ENCODE peak calls at places on chromosomes 11 and 22, in ten cellular contexts. One of them, this sample, is unnamed.

GRCh38 chr11:91081440-91082088 is 858.7 kb upstream of the CHORDC1 start:
- DNase-seq in GM12865: no peak
- DNase-seq in sigmoid colon: peak; percentile 77
- DNase-seq in left lung: no peak
- DNase-seq in lower leg skin: no peak
- DNase-seq in heart right ventricle: peak; percentile 35
- DNase-seq in choroid plexus epithelial cell: peak; percentile 70
- DNase-seq in omental fat pad: no peak
- DNase-seq in activated CD8-positive, alpha-beta T cell treated with anti-CD3 and anti-CD28 coated beads for 36 hours: no peak
- DNase-seq in HCT116: no peak
- DNase-seq in this sample: no peak

GRCh38 chr11:95711162-95711944 is 78.2 kb downstream of the FAM76B start:
- DNase-seq in GM12865: peak; percentile 38
- DNase-seq in sigmoid colon: peak; percentile 78
- DNase-seq in left lung: no peak
- DNase-seq in lower leg skin: no peak
- DNase-seq in heart right ventricle: peak; percentile 19
- DNase-seq in choroid plexus epithelial cell: peak; percentile 80
- DNase-seq in omental fat pad: no peak
- DNase-seq in activated CD8-positive, alpha-beta T cell treated with anti-CD3 and anti-CD28 coated beads for 36 hours: peak; percentile 35
- DNase-seq in HCT116: no peak
- DNase-seq in this sample: no peak

GRCh38 chr11:113477321-113477720 is 2.1 kb upstream of the DRD2 start:
- DNase-seq in GM12865: peak; percentile 7
- DNase-seq in sigmoid colon: no peak
- DNase-seq in left lung: no peak
- DNase-seq in lower leg skin: no peak
- DNase-seq in heart right ventricle: no peak
- DNase-seq in choroid plexus epithelial cell: peak; percentile 4
- DNase-seq in omental fat pad: no peak
- DNase-seq in activated CD8-positive, alpha-beta T cell treated with anti-CD3 and anti-CD28 coated beads for 36 hours: no peak
- DNase-seq in HCT116: no peak
- DNase-seq in this sample: no peak

GRCh38 chr11:9169595-9170295 is 78.3 kb upstream of the SCUBE2 start:
- DNase-seq in GM12865: peak; percentile 11
- DNase-seq in sigmoid colon: no peak
- DNase-seq in left lung: no peak
- DNase-seq in lower leg skin: no peak
- DNase-seq in heart right ventricle: no peak
- DNase-seq in choroid plexus epithelial cell: no peak
- DNase-seq in omental fat pad: no peak
- DNase-seq in activated CD8-positive, alpha-beta T cell treated with anti-CD3 and anti-CD28 coated beads for 36 hours: no peak
- DNase-seq in HCT116: no peak
- DNase-seq in this sample: no peak

GRCh38 chr11:121105063-121105480 is 4.0 kb downstream of the TECTA start:
- DNase-seq in GM12865: no peak
- DNase-seq in sigmoid colon: peak; percentile 85
- DNase-seq in left lung: no peak
- DNase-seq in lower leg skin: no peak
- DNase-seq in heart right ventricle: peak; percentile 50
- DNase-seq in choroid plexus epithelial cell: no peak
- DNase-seq in omental fat pad: no peak
- DNase-seq in activated CD8-positive, alpha-beta T cell treated with anti-CD3 and anti-CD28 coated beads for 36 hours: no peak
- DNase-seq in HCT116: no peak
- DNase-seq in this sample: no peak

GRCh38 chr11:16111690-16112089 is 244.7 kb downstream of the SOX6 start:
- DNase-seq in GM12865: no peak
- DNase-seq in sigmoid colon: no peak
- DNase-seq in left lung: no peak
- DNase-seq in lower leg skin: no peak
- DNase-seq in heart right ventricle: no peak
- DNase-seq in choroid plexus epithelial cell: no peak
- DNase-seq in omental fat pad: no peak
- DNase-seq in activated CD8-positive, alpha-beta T cell treated with anti-CD3 and anti-CD28 coated beads for 36 hours: no peak
- DNase-seq in HCT116: no peak
- DNase-seq in this sample: no peak

GRCh38 chr22:46536559-46537220 is 730 bp downstream of the CELSR1 start:
- DNase-seq in GM12865: no peak
- DNase-seq in sigmoid colon: no peak
- DNase-seq in left lung: peak; percentile 77
- DNase-seq in lower leg skin: no peak
- DNase-seq in heart right ventricle: no peak
- DNase-seq in choroid plexus epithelial cell: no peak
- DNase-seq in omental fat pad: no peak
- DNase-seq in activated CD8-positive, alpha-beta T cell treated with anti-CD3 and anti-CD28 coated beads for 36 hours: no peak
- DNase-seq in HCT116: no peak
- DNase-seq in this sample: no peak

GRCh38 chr22:38038426-38038825 is 18.8 kb upstream of the PICK1 start:
- DNase-seq in GM12865: no peak
- DNase-seq in sigmoid colon: peak; percentile 67
- DNase-seq in left lung: no peak
- DNase-seq in lower leg skin: no peak
- DNase-seq in heart right ventricle: no peak
- DNase-seq in choroid plexus epithelial cell: no peak
- DNase-seq in omental fat pad: no peak
- DNase-seq in activated CD8-positive, alpha-beta T cell treated with anti-CD3 and anti-CD28 coated beads for 36 hours: no peak
- DNase-seq in HCT116: no peak
- DNase-seq in this sample: no peak

GRCh38 chr11:63840356-63841060 is 1.6 kb downstream of the MARK2 start:
- DNase-seq in GM12865: peak; percentile 46
- DNase-seq in sigmoid colon: no peak
- DNase-seq in left lung: no peak
- DNase-seq in lower leg skin: no peak
- DNase-seq in heart right ventricle: no peak
- DNase-seq in choroid plexus epithelial cell: peak; percentile 25
- DNase-seq in omental fat pad: no peak
- DNase-seq in activated CD8-positive, alpha-beta T cell treated with anti-CD3 and anti-CD28 coated beads for 36 hours: peak; percentile 21
- DNase-seq in HCT116: no peak
- DNase-seq in this sample: no peak

GRCh38 chr11:10588904-10589303 is 20.4 kb upstream of the LYVE1 start:
- DNase-seq in GM12865: no peak
- DNase-seq in sigmoid colon: no peak
- DNase-seq in left lung: no peak
- DNase-seq in lower leg skin: no peak
- DNase-seq in heart right ventricle: no peak
- DNase-seq in choroid plexus epithelial cell: peak; percentile 34
- DNase-seq in omental fat pad: no peak
- DNase-seq in activated CD8-positive, alpha-beta T cell treated with anti-CD3 and anti-CD28 coated beads for 36 hours: no peak
- DNase-seq in HCT116: no peak
- DNase-seq in this sample: no peak

GRCh38 chr11:11966826-11967668 is 41.4 kb downstream of the DKK3 start:
- DNase-seq in GM12865: peak; percentile 75
- DNase-seq in sigmoid colon: peak; percentile 77
- DNase-seq in left lung: peak; percentile 87
- DNase-seq in lower leg skin: peak; percentile 94
- DNase-seq in heart right ventricle: peak; percentile 74
- DNase-seq in choroid plexus epithelial cell: peak; percentile 51
- DNase-seq in omental fat pad: peak; percentile 53
- DNase-seq in activated CD8-positive, alpha-beta T cell treated with anti-CD3 and anti-CD28 coated beads for 36 hours: peak; percentile 87
- DNase-seq in HCT116: peak; percentile 49
- DNase-seq in this sample: peak; percentile 42

GRCh38 chr22:45640291-45640940 is 31.2 kb upstream of the ATXN10 start:
- DNase-seq in GM12865: no peak
- DNase-seq in sigmoid colon: no peak
- DNase-seq in left lung: no peak
- DNase-seq in lower leg skin: peak; percentile 48
- DNase-seq in heart right ventricle: no peak
- DNase-seq in choroid plexus epithelial cell: no peak
- DNase-seq in omental fat pad: no peak
- DNase-seq in activated CD8-positive, alpha-beta T cell treated with anti-CD3 and anti-CD28 coated beads for 36 hours: no peak
- DNase-seq in HCT116: no peak
- DNase-seq in this sample: no peak

GRCh38 chr11:79331251-79331901 is 109.5 kb downstream of the TENM4 start:
- DNase-seq in GM12865: no peak
- DNase-seq in sigmoid colon: no peak
- DNase-seq in left lung: no peak
- DNase-seq in lower leg skin: no peak
- DNase-seq in heart right ventricle: no peak
- DNase-seq in choroid plexus epithelial cell: no peak
- DNase-seq in omental fat pad: no peak
- DNase-seq in activated CD8-positive, alpha-beta T cell treated with anti-CD3 and anti-CD28 coated beads for 36 hours: no peak
- DNase-seq in HCT116: no peak
- DNase-seq in this sample: no peak

GRCh38 chr11:79325851-79326250 is 115.0 kb downstream of the TENM4 start:
- DNase-seq in GM12865: no peak
- DNase-seq in sigmoid colon: no peak
- DNase-seq in left lung: no peak
- DNase-seq in lower leg skin: no peak
- DNase-seq in heart right ventricle: no peak
- DNase-seq in choroid plexus epithelial cell: no peak
- DNase-seq in omental fat pad: no peak
- DNase-seq in activated CD8-positive, alpha-beta T cell treated with anti-CD3 and anti-CD28 coated beads for 36 hours: no peak
- DNase-seq in HCT116: no peak
- DNase-seq in this sample: no peak

GRCh38 chr11:79328402-79328801 is 112.4 kb downstream of the TENM4 start:
- DNase-seq in GM12865: no peak
- DNase-seq in sigmoid colon: no peak
- DNase-seq in left lung: no peak
- DNase-seq in lower leg skin: no peak
- DNase-seq in heart right ventricle: no peak
- DNase-seq in choroid plexus epithelial cell: no peak
- DNase-seq in omental fat pad: no peak
- DNase-seq in activated CD8-positive, alpha-beta T cell treated with anti-CD3 and anti-CD28 coated beads for 36 hours: no peak
- DNase-seq in HCT116: no peak
- DNase-seq in this sample: no peak

GRCh38 chr11:79332017-79332416 is 108.8 kb downstream of the TENM4 start:
- DNase-seq in GM12865: no peak
- DNase-seq in sigmoid colon: no peak
- DNase-seq in left lung: no peak
- DNase-seq in lower leg skin: no peak
- DNase-seq in heart right ventricle: peak; percentile 30
- DNase-seq in choroid plexus epithelial cell: no peak
- DNase-seq in omental fat pad: no peak
- DNase-seq in activated CD8-positive, alpha-beta T cell treated with anti-CD3 and anti-CD28 coated beads for 36 hours: no peak
- DNase-seq in HCT116: no peak
- DNase-seq in this sample: no peak

DNA sequence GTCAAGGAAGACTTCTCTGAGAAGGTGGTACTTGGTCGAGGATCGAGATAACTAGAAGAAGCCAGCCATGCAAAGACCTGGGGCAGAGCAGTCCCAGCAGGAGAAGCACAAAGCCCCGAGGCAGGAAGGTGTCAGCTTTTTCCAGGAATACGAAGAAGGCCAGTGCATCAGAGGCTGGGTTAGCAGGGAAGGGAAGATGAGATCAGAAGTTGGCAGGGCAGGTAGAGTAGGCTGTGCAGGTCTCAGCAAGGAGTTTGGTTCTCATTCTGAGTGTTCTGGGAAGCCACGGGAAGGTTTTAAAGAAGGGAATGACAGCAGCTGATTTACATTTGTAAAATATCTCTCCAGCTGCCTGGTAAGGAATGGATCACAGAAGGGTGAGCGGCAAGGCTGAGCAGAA is 111.3 kb downstream of the TENM4 start:
- DNase-seq in GM12865: no peak
- DNase-seq in sigmoid colon: no peak
- DNase-seq in left lung: no peak
- DNase-seq in lower leg skin: no peak
- DNase-seq in heart right ventricle: no peak
- DNase-seq in choroid plexus epithelial cell: no peak
- DNase-seq in omental fat pad: no peak
- DNase-seq in activated CD8-positive, alpha-beta T cell treated with anti-CD3 and anti-CD28 coated beads for 36 hours: no peak
- DNase-seq in HCT116: no peak
- DNase-seq in this sample: no peak
- TF ChIP-seq CTCF in GM12865: no peak
- TF ChIP-seq CTCF in sigmoid colon: no peak
- TF ChIP-seq CTCF in left lung: no peak
- TF ChIP-seq CTCF in lower leg skin: no peak
- TF ChIP-seq CTCF in heart right ventricle: no peak
- TF ChIP-seq CTCF in choroid plexus epithelial cell: no peak
- TF ChIP-seq CTCF in omental fat pad: no peak
- TF ChIP-seq CTCF in activated CD8-positive, alpha-beta T cell treated with anti-CD3 and anti-CD28 coated beads for 36 hours: no peak
- TF ChIP-seq CTCF in HCT116: no peak
- TF ChIP-seq CTCF in this sample: no peak

DNA sequence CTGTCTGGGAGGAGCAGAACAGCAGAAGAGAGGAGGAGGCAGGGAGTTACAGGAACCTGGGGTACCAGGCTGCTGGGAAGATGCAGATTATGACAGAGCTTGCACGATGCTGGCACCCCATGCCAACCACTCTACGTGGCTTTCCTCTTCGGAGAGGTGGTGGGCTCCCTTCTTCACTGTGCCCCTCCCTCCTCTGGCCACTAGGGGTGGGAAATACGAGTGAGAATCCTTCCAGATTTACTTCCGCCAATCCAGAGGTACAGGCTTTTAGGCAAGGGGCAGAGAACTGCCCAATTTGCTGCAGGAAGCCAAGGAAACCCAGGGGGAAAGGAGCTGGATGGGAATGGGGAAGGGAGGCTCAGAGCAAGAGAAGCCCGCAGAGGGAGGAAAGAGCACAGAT is 12.3 kb downstream of the HYOU1 start:
- DNase-seq in GM12865: no peak
- DNase-seq in sigmoid colon: no peak
- DNase-seq in left lung: no peak
- DNase-seq in lower leg skin: no peak
- DNase-seq in heart right ventricle: no peak
- DNase-seq in choroid plexus epithelial cell: no peak
- DNase-seq in omental fat pad: no peak
- DNase-seq in activated CD8-positive, alpha-beta T cell treated with anti-CD3 and anti-CD28 coated beads for 36 hours: no peak
- DNase-seq in HCT116: no peak
- DNase-seq in this sample: no peak
- TF ChIP-seq CTCF in GM12865: peak; percentile 14
- TF ChIP-seq CTCF in sigmoid colon: no peak
- TF ChIP-seq CTCF in left lung: no peak
- TF ChIP-seq CTCF in lower leg skin: no peak
- TF ChIP-seq CTCF in heart right ventricle: no peak
- TF ChIP-seq CTCF in choroid plexus epithelial cell: peak; percentile 31
- TF ChIP-seq CTCF in omental fat pad: no peak
- TF ChIP-seq CTCF in activated CD8-positive, alpha-beta T cell treated with anti-CD3 and anti-CD28 coated beads for 36 hours: peak; percentile 35
- TF ChIP-seq CTCF in HCT116: no peak
- TF ChIP-seq CTCF in this sample: no peak

GRCh38 chr22:42613869-42614268 is 814 bp downstream of the POLDIP3 start:
- DNase-seq in GM12865: peak; percentile 63
- DNase-seq in sigmoid colon: no peak
- DNase-seq in left lung: peak; percentile 78
- DNase-seq in lower leg skin: peak; percentile 89
- DNase-seq in heart right ventricle: no peak
- DNase-seq in choroid plexus epithelial cell: no peak
- DNase-seq in omental fat pad: no peak
- DNase-seq in activated CD8-positive, alpha-beta T cell treated with anti-CD3 and anti-CD28 coated beads for 36 hours: no peak
- DNase-seq in HCT116: no peak
- DNase-seq in this sample: no peak
- TF ChIP-seq CTCF in GM12865: no peak
- TF ChIP-seq CTCF in sigmoid colon: no peak
- TF ChIP-seq CTCF in left lung: no peak
- TF ChIP-seq CTCF in lower leg skin: no peak
- TF ChIP-seq CTCF in heart right ventricle: no peak
- TF ChIP-seq CTCF in choroid plexus epithelial cell: no peak
- TF ChIP-seq CTCF in omental fat pad: no peak
- TF ChIP-seq CTCF in activated CD8-positive, alpha-beta T cell treated with anti-CD3 and anti-CD28 coated beads for 36 hours: no peak
- TF ChIP-seq CTCF in HCT116: no peak
- TF ChIP-seq CTCF in this sample: no peak

DNA sequence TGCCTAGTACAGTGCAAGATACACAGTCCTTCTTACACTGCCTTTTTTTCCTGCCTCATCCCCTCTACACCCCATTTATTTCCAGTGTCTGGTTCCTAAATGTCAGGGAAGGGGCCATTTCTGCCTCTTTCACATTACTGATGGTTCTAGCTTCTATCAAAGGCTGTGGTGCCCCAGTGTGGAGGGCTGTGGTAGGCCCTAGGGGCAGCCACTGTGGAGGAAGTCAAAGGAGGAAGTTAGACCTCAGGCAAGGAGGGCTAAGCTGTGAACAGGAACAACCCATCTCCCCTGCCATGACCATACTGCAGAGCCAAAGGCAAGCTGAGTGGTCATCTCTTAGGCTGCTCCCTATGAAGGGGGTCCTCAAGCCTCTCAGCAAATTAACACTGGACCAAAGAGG is 81.9 kb upstream of the CRTAM start:
- DNase-seq in GM12865: peak; percentile 36
- DNase-seq in sigmoid colon: peak; percentile 69
- DNase-seq in left lung: no peak
- DNase-seq in lower leg skin: no peak
- DNase-seq in heart right ventricle: peak; percentile 22
- DNase-seq in choroid plexus epithelial cell: no peak
- DNase-seq in omental fat pad: no peak
- DNase-seq in activated CD8-positive, alpha-beta T cell treated with anti-CD3 and anti-CD28 coated beads for 36 hours: peak; percentile 79
- DNase-seq in HCT116: no peak
- DNase-seq in this sample: peak; percentile 32
- TF ChIP-seq CTCF in GM12865: peak; percentile 25
- TF ChIP-seq CTCF in sigmoid colon: no peak
- TF ChIP-seq CTCF in left lung: no peak
- TF ChIP-seq CTCF in lower leg skin: no peak
- TF ChIP-seq CTCF in heart right ventricle: peak; percentile 7
- TF ChIP-seq CTCF in choroid plexus epithelial cell: peak; percentile 42
- TF ChIP-seq CTCF in omental fat pad: no peak
- TF ChIP-seq CTCF in activated CD8-positive, alpha-beta T cell treated with anti-CD3 and anti-CD28 coated beads for 36 hours: peak; percentile 47
- TF ChIP-seq CTCF in HCT116: no peak
- TF ChIP-seq CTCF in this sample: no peak